ENCODE peak calls at places on chromosomes 2 and 18, in four cellular contexts. X is GM12878, E is K562, K is HL-60. A is an unnamed sample.

GRCh38 chr18:48719988-48720654 is 181.3 kb downstream of the CTIF start:
- DNase-seq in X (no peak), E (peak; percentile 67), K (no peak), A (no peak)

GRCh38 chr18:39946623-39947061 is 2008.4 kb upstream of the PIK3C3 start:
- DNase-seq in X (no peak), E (no peak), K (no peak), A (no peak)

GRCh38 chr2:236889081-236889780 is 196.5 kb upstream of the COPS8 start:
- DNase-seq in X (no peak), E (no peak), K (no peak), A (no peak)

GRCh38 chr2:240629419-240629967 is 4.2 kb downstream of the GPR35 start:
- DNase-seq in X (no peak), E (no peak), K (no peak), A (no peak)

GRCh38 chr2:241565413-241565812 is 6.9 kb downstream of the BOK start:
- DNase-seq in X (no peak), E (no peak), K (no peak), A (no peak)

GRCh38 chr18:9539283-9539682 is 64.0 kb downstream of the RALBP1 start:
- DNase-seq in X (no peak), E (no peak), K (no peak), A (no peak)

GRCh38 chr2:176582990-176583481 is 313.8 kb downstream of the MTX2 start:
- DNase-seq in X (no peak), E (no peak), K (no peak), A (no peak)

GRCh38 chr2:103008586-103008985 is 246.8 kb downstream of the TMEM182 start:
- DNase-seq in X (no peak), E (no peak), K (no peak), A (no peak)

GRCh38 chr2:226796840-226797288 is 2.8 kb downstream of the IRS1 start:
- DNase-seq in X (no peak), E (no peak), K (no peak), A (no peak)

GRCh38 chr2:239278941-239279365 is 121.9 kb downstream of the HDAC4 start:
- DNase-seq in X (no peak), E (no peak), K (no peak), A (no peak)

GRCh38 chr2:7027436-7027835 is 110.2 kb downstream of the RNF144A start:
- DNase-seq in X (no peak), E (no peak), K (no peak), A (no peak)

GRCh38 chr2:240705204-240705781 is 13.6 kb downstream of the AQP12A start:
- DNase-seq in X (no peak), E (no peak), K (no peak), A (no peak)

GRCh38 chr2:125736306-125736705 is 919.7 kb upstream of the GYPC start:
- DNase-seq in X (no peak), E (no peak), K (no peak), A (no peak)

GRCh38 chr18:24595556-24595955 is 135.1 kb downstream of the HRH4 start:
- DNase-seq in X (no peak), E (no peak), K (no peak), A (no peak)

GRCh38 chr18:49406863-49407262 is 53.6 kb downstream of the DYM start:
- DNase-seq in X (no peak), E (no peak), K (no peak), A (no peak)

GRCh38 chr2:103232882-103233281 is 471.1 kb downstream of the TMEM182 start:
- DNase-seq in X (no peak), E (no peak), K (no peak), A (no peak)

GRCh38 chr2:96318723-96319122 is 6.4 kb upstream of the ITPRIPL1 start:
- DNase-seq in X (no peak), E (no peak), K (no peak), A (no peak)

GRCh38 chr18:50065039-50065438 is 129.9 kb downstream of the MYO5B start:
- DNase-seq in X (no peak), E (no peak), K (no peak), A (no peak)

GRCh38 chr2:75021672-75022071 is 63.2 kb downstream of the POLE4 start:
- DNase-seq in X (no peak), E (no peak), K (no peak), A (no peak)

GRCh38 chr18:76496200-76496890 is 1.3 kb upstream of the ZNF516 start:
- DNase-seq in X (no peak), E (no peak), K (peak; percentile 94), A (no peak)

GRCh38 chr2:12428786-12429185 is 287.9 kb upstream of the TRIB2 start:
- DNase-seq in X (no peak), E (no peak), K (no peak), A (no peak)

GRCh38 chr2:225867071-225867470 is 467.6 kb downstream of the NYAP2 start:
- DNase-seq in X (no peak), E (no peak), K (no peak), A (no peak)

GRCh38 chr2:240596491-240596931 is 10.0 kb downstream of the CAPN10 start:
- DNase-seq in X (no peak), E (no peak), K (no peak), A (no peak)

GRCh38 chr2:171487803-171488259 is 34.4 kb upstream of the CYBRD1 start:
- DNase-seq in X (no peak), E (no peak), K (no peak), A (no peak)

GRCh38 chr2:111923271-111923670 is 24.9 kb downstream of the MERTK start:
- DNase-seq in X (no peak), E (no peak), K (no peak), A (no peak)

GRCh38 chr2:215796160-215796559 is 217.2 kb downstream of the MREG start:
- DNase-seq in X (no peak), E (no peak), K (peak; percentile 40), A (no peak)

GRCh38 chr2:215791481-215791937 is 221.8 kb downstream of the MREG start:
- DNase-seq in X (no peak), E (no peak), K (peak; percentile 38), A (no peak)

GRCh38 chr2:215790548-215791421 is 222.6 kb downstream of the MREG start:
- DNase-seq in X (no peak), E (no peak), K (no peak), A (no peak)

GRCh38 chr2:215794829-215795546 is 218.4 kb downstream of the MREG start:
- DNase-seq in X (no peak), E (no peak), K (no peak), A (no peak)

GRCh38 chr2:215793747-215794595 is 219.4 kb downstream of the MREG start:
- DNase-seq in X (peak; percentile 56), E (peak; percentile 73), K (peak; percentile 90), A (no peak)
- TF ChIP-seq POLR2AphosphoS5 in X (no peak), E (peak; percentile 57), K (peak; percentile 80), A (no peak)

DNA sequence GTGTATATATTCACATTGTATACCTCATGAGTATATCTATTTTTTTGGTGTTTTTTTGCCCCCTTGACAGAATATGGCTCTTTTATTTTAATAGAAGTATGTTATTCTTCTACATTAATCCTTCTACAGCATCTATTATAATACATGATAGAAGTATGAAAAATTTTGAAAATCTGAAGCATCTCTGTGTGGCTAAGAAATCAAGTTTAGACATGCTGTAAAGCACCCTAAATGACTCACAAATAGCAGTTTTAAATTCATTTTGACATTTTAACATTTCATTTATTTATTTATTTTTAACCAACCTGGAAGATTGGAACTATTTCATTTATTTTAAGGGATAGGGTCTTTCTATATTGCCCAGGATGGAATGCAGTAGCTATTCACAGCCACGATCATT is 33.8 kb upstream of the ROCK1 start:
- DNase-seq in X (no peak), E (no peak), K (no peak), A (no peak)
- TF ChIP-seq SPI1 in X (no peak), E (no peak), K (no peak), A (no peak)

DNA sequence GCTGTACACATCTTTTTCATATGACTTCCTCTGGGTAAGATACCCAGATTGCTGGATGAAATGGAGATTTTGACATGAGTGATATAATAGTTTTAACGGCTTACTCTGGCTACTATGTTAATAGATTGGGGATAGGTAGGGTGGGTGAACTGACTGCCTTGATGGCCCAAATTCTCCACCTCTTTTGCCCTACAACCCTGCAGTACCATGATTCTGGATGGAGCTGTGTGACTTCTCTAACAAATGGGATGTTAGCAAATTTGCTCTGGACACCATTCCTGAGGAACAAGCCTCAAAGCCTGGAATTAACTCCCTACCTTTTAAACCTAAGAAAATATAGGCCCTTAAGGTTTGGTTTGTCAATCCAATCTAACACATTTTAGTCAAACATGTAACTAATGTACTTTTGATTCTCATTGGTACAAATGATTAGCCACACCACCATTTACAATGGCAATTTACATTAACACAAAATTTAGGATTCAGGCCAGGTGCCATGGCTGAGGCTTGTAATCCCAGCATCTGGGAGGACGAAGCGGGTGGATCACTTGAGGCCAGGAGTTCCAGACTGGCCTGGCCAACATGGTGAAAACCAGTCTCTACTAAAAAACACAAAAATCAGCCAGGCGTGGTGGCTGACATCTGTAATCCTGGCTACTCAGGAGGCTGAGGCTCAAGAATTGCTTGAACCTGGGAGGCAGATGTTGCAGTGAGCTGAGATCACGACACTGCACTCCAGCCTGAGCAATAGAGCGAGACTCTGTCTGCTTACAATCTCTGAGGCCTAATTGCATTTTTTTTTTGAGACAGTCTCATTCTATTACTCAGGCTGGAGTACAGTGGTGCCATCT is 12.8 kb downstream of the CLK1 start:
- DNase-seq in X (no peak), E (no peak), K (no peak), A (no peak)
- TF ChIP-seq POLR2AphosphoS5 in X (peak; percentile 71), E (peak; percentile 37), K (no peak), A (peak; percentile 66)

GRCh38 chr2:23753291-23754006 is 173.5 kb downstream of the ATAD2B start:
- DNase-seq in X (no peak), E (no peak), K (no peak), A (no peak)
- TF ChIP-seq SPI1 in X (no peak), E (no peak), K (no peak), A (no peak)